ENCODE peak calls at places on chromosomes 5 and 9, in six cellular contexts. One of them, this sample, is unnamed.

GRCh38 chr9:69932901-69933300 is 110.7 kb upstream of the MAMDC2 start:
- DNase-seq in body of pancreas: no peak
- DNase-seq in HepG2: peak
- DNase-seq in HCT116: peak
- DNase-seq in H7: no peak
- DNase-seq in IMR-90: no peak
- DNase-seq in this sample: peak

GRCh38 chr9:114374936-114375335 is 12.8 kb downstream of the AKNA start:
- DNase-seq in IMR-90: no peak
- DNase-seq in HCT116: no peak
- DNase-seq in HepG2: no peak
- DNase-seq in body of pancreas: no peak
- DNase-seq in H7: no peak
- DNase-seq in this sample: no peak

GRCh38 chr9:129570450-129571297 is 50.2 kb downstream of the C9orf50 start:
- DNase-seq in body of pancreas: peak
- DNase-seq in IMR-90: peak
- DNase-seq in HCT116: peak
- DNase-seq in H7: peak
- DNase-seq in HepG2: peak
- DNase-seq in this sample: peak

GRCh38 chr9:5629312-5630037 is 568 bp downstream of the RIC1 start:
- DNase-seq in body of pancreas: peak
- DNase-seq in HepG2: no peak
- DNase-seq in IMR-90: no peak
- DNase-seq in H7: no peak
- DNase-seq in HCT116: no peak
- DNase-seq in this sample: no peak

GRCh38 chr5:83099445-83099844 is 22.1 kb downstream of the XRCC4 start:
- DNase-seq in body of pancreas: no peak
- DNase-seq in H7: peak
- DNase-seq in HCT116: no peak
- DNase-seq in IMR-90: no peak
- DNase-seq in HepG2: peak
- DNase-seq in this sample: no peak

GRCh38 chr9:86604741-86605140 is 250.5 kb upstream of the TUT7 start:
- DNase-seq in HCT116: no peak
- DNase-seq in IMR-90: peak
- DNase-seq in H7: no peak
- DNase-seq in body of pancreas: no peak
- DNase-seq in HepG2: no peak
- DNase-seq in this sample: peak

GRCh38 chr9:297104-297794 is 82.6 kb downstream of the DOCK8 start:
- DNase-seq in IMR-90: no peak
- DNase-seq in H7: no peak
- DNase-seq in body of pancreas: peak
- DNase-seq in HepG2: no peak
- DNase-seq in HCT116: no peak
- DNase-seq in this sample: no peak

GRCh38 chr9:136316896-136317676 is 10.3 kb upstream of the GPSM1 start:
- DNase-seq in H7: no peak
- DNase-seq in HCT116: no peak
- DNase-seq in HepG2: no peak
- DNase-seq in body of pancreas: no peak
- DNase-seq in IMR-90: no peak
- DNase-seq in this sample: no peak

GRCh38 chr9:114386361-114386885 is 1.4 kb downstream of the AKNA start:
- DNase-seq in HepG2: no peak
- DNase-seq in H7: no peak
- DNase-seq in body of pancreas: no peak
- DNase-seq in HCT116: no peak
- DNase-seq in IMR-90: no peak
- DNase-seq in this sample: no peak

GRCh38 chr5:63127054-63127453 is 548.4 kb downstream of the LRRC70 start:
- DNase-seq in IMR-90: peak
- DNase-seq in HCT116: no peak
- DNase-seq in H7: no peak
- DNase-seq in HepG2: no peak
- DNase-seq in body of pancreas: no peak
- DNase-seq in this sample: peak

GRCh38 chr5:83096660-83097334 is 19.4 kb downstream of the XRCC4 start:
- DNase-seq in HCT116: no peak
- DNase-seq in HepG2: no peak
- DNase-seq in body of pancreas: no peak
- DNase-seq in IMR-90: peak
- DNase-seq in H7: no peak
- DNase-seq in this sample: peak

GRCh38 chr5:147436596-147436995 is 73.3 kb downstream of the DPYSL3 start:
- DNase-seq in IMR-90: no peak
- DNase-seq in H7: no peak
- DNase-seq in body of pancreas: no peak
- DNase-seq in HCT116: no peak
- DNase-seq in HepG2: no peak
- DNase-seq in this sample: no peak

GRCh38 chr9:133347515-133347984 is 381 bp downstream of the MED22 start:
- DNase-seq in body of pancreas: no peak
- DNase-seq in H7: peak
- DNase-seq in IMR-90: no peak
- DNase-seq in HepG2: no peak
- DNase-seq in HCT116: no peak
- DNase-seq in this sample: no peak

GRCh38 chr9:93184439-93185221 is 691 bp downstream of the WNK2 start:
- DNase-seq in body of pancreas: peak
- DNase-seq in HCT116: no peak
- DNase-seq in HepG2: no peak
- DNase-seq in H7: peak
- DNase-seq in IMR-90: no peak
- DNase-seq in this sample: no peak

GRCh38 chr5:173857231-173857630 is 30.9 kb upstream of the CPEB4 start:
- DNase-seq in IMR-90: no peak
- DNase-seq in H7: no peak
- DNase-seq in HepG2: no peak
- DNase-seq in HCT116: no peak
- DNase-seq in body of pancreas: no peak
- DNase-seq in this sample: no peak

GRCh38 chr5:10421841-10422691 is 19.6 kb upstream of the ROPN1L start:
- DNase-seq in body of pancreas: no peak
- DNase-seq in IMR-90: no peak
- DNase-seq in H7: no peak
- DNase-seq in HCT116: no peak
- DNase-seq in HepG2: no peak
- DNase-seq in this sample: no peak

GRCh38 chr9:87350915-87351314 is 146.8 kb upstream of the DAPK1 start:
- DNase-seq in HCT116: no peak
- DNase-seq in IMR-90: no peak
- DNase-seq in H7: no peak
- DNase-seq in body of pancreas: no peak
- DNase-seq in HepG2: no peak
- DNase-seq in this sample: no peak

GRCh38 chr5:18216016-18216415 is 581.8 kb downstream of the TAF11L14 start:
- DNase-seq in HCT116: no peak
- DNase-seq in H7: no peak
- DNase-seq in IMR-90: no peak
- DNase-seq in body of pancreas: no peak
- DNase-seq in HepG2: no peak
- DNase-seq in this sample: no peak

GRCh38 chr5:160525471-160526261 is 104.0 kb downstream of the PTTG1 start:
- DNase-seq in body of pancreas: no peak
- DNase-seq in HCT116: no peak
- DNase-seq in H7: no peak
- DNase-seq in HepG2: no peak
- DNase-seq in IMR-90: no peak
- DNase-seq in this sample: no peak

GRCh38 chr9:79976501-79977444 is 405.0 kb downstream of the TLE4 start:
- DNase-seq in IMR-90: no peak
- DNase-seq in H7: no peak
- DNase-seq in body of pancreas: no peak
- DNase-seq in HepG2: no peak
- DNase-seq in HCT116: no peak
- DNase-seq in this sample: no peak

GRCh38 chr9:38006163-38006562 is 62.9 kb downstream of the SHB start:
- DNase-seq in HepG2: no peak
- DNase-seq in H7: no peak
- DNase-seq in IMR-90: no peak
- DNase-seq in HCT116: no peak
- DNase-seq in body of pancreas: no peak
- DNase-seq in this sample: no peak

GRCh38 chr5:157563373-157564148 is 12.0 kb downstream of the ADAM19 start:
- DNase-seq in HepG2: no peak
- DNase-seq in H7: no peak
- DNase-seq in HCT116: no peak
- DNase-seq in body of pancreas: no peak
- DNase-seq in IMR-90: peak
- DNase-seq in this sample: peak

GRCh38 chr9:114662081-114662989 is 4.7 kb upstream of the TEX53 start:
- DNase-seq in H7: peak
- DNase-seq in body of pancreas: peak
- DNase-seq in IMR-90: peak
- DNase-seq in HepG2: peak
- DNase-seq in HCT116: no peak
- DNase-seq in this sample: no peak

GRCh38 chr9:77793909-77794308 is 145.8 kb upstream of the GNA14 start:
- DNase-seq in H7: no peak
- DNase-seq in IMR-90: peak
- DNase-seq in HepG2: no peak
- DNase-seq in HCT116: peak
- DNase-seq in body of pancreas: no peak
- DNase-seq in this sample: peak

GRCh38 chr9:71647094-71647591 is 121.2 kb downstream of the CEMIP2 start:
- DNase-seq in IMR-90: peak
- DNase-seq in HCT116: peak
- DNase-seq in body of pancreas: peak
- DNase-seq in HepG2: no peak
- DNase-seq in H7: no peak
- DNase-seq in this sample: peak

GRCh38 chr5:6583049-6583880 is 49.6 kb downstream of the NSUN2 start:
- DNase-seq in H7: peak
- DNase-seq in HepG2: no peak
- DNase-seq in body of pancreas: peak
- DNase-seq in HCT116: no peak
- DNase-seq in IMR-90: no peak
- DNase-seq in this sample: no peak

GRCh38 chr5:168215646-168216045 is 75.8 kb upstream of the WWC1 start:
- DNase-seq in H7: peak
- DNase-seq in IMR-90: no peak
- DNase-seq in HepG2: no peak
- DNase-seq in body of pancreas: no peak
- DNase-seq in HCT116: no peak
- DNase-seq in this sample: no peak

GRCh38 chr5:6680922-6681321 is 32.3 kb upstream of the TENT4A start:
- DNase-seq in HCT116: no peak
- DNase-seq in H7: no peak
- DNase-seq in IMR-90: no peak
- DNase-seq in HepG2: no peak
- DNase-seq in body of pancreas: no peak
- DNase-seq in this sample: no peak

GRCh38 chr5:154157483-154158378 is 32.8 kb upstream of the GALNT10 start:
- DNase-seq in HCT116: no peak
- DNase-seq in IMR-90: no peak
- DNase-seq in H7: peak
- DNase-seq in body of pancreas: no peak
- DNase-seq in HepG2: no peak
- DNase-seq in this sample: no peak

GRCh38 chr9:136267261-136268111 is 21.9 kb upstream of the QSOX2 start:
- DNase-seq in H7: peak
- DNase-seq in IMR-90: peak
- DNase-seq in HCT116: peak
- DNase-seq in HepG2: peak
- DNase-seq in body of pancreas: peak
- DNase-seq in this sample: peak

GRCh38 chr9:5871785-5872184 is 18.9 kb upstream of the MLANA start:
- DNase-seq in H7: no peak
- DNase-seq in HCT116: no peak
- DNase-seq in IMR-90: no peak
- DNase-seq in HepG2: no peak
- DNase-seq in body of pancreas: no peak
- DNase-seq in this sample: no peak

GRCh38 chr9:131608469-131609115 is 63.3 kb downstream of the PRRT1B start:
- DNase-seq in H7: peak
- DNase-seq in IMR-90: peak
- DNase-seq in HCT116: peak
- DNase-seq in HepG2: peak
- DNase-seq in body of pancreas: peak
- DNase-seq in this sample: peak

GRCh38 chr9:70127540-70128416 is 84.1 kb downstream of the MAMDC2 start:
- DNase-seq in H7: no peak
- DNase-seq in HCT116: no peak
- DNase-seq in HepG2: peak
- DNase-seq in IMR-90: no peak
- DNase-seq in body of pancreas: no peak
- DNase-seq in this sample: no peak

GRCh38 chr9:14096182-14096922 is 217.6 kb downstream of the NFIB start:
- DNase-seq in body of pancreas: peak
- DNase-seq in IMR-90: peak
- DNase-seq in HepG2: no peak
- DNase-seq in H7: no peak
- DNase-seq in HCT116: no peak
- DNase-seq in this sample: no peak

GRCh38 chr5:55384072-55384471 is 76.3 kb downstream of the MTREX start:
- DNase-seq in HepG2: no peak
- DNase-seq in HCT116: no peak
- DNase-seq in body of pancreas: no peak
- DNase-seq in H7: no peak
- DNase-seq in IMR-90: no peak
- DNase-seq in this sample: no peak

This sample was measured in HFFc6.